ENCODE peak calls at places on chromosomes 2 and 18, in four cellular contexts. Z is endothelial cell of umbilical vein, S is MM.1S, M is astrocyte. U is an unnamed sample.

GRCh38 chr2:221361633-221362032 is 210.5 kb downstream of the EPHA4 start:
- DNase-seq in Z (no peak), S (no peak), M (no peak), U (no peak)

GRCh38 chr2:60439219-60439974 is 114.1 kb downstream of the BCL11A start:
- DNase-seq in Z (no peak), S (peak; percentile 35), M (no peak), U (no peak)

GRCh38 chr2:25585189-25585588 is 88.2 kb downstream of the DTNB start:
- DNase-seq in Z (no peak), S (no peak), M (no peak), U (no peak)

GRCh38 chr2:101115664-101116063 is 35.5 kb downstream of the TBC1D8 start:
- DNase-seq in Z (no peak), S (no peak), M (no peak), U (no peak)

GRCh38 chr2:120701096-120701860 is 34.4 kb upstream of the GLI2 start:
- DNase-seq in Z (no peak), S (no peak), M (no peak), U (no peak)

GRCh38 chr18:21260621-21261020 is 18.6 kb downstream of the GREB1L start:
- DNase-seq in Z (no peak), S (no peak), M (no peak), U (no peak)

GRCh38 chr2:239805043-239805329 is 220.2 kb downstream of the NDUFA10 start:
- DNase-seq in Z (no peak), S (no peak), M (no peak), U (no peak)

GRCh38 chr2:154992826-154993225 is 294.3 kb downstream of the KCNJ3 start:
- DNase-seq in Z (peak; percentile 72), S (no peak), M (no peak), U (no peak)

GRCh38 chr18:9683418-9684396 is 24.4 kb upstream of the RAB31 start:
- DNase-seq in Z (peak; percentile 68), S (no peak), M (peak; percentile 63), U (peak; percentile 89)

GRCh38 chr2:149456285-149456684 is 125.9 kb downstream of the LYPD6 start:
- DNase-seq in Z (no peak), S (no peak), M (no peak), U (peak; percentile 5)

GRCh38 chr2:212665948-212666347 is 127.3 kb upstream of the ERBB4 start:
- DNase-seq in Z (no peak), S (no peak), M (no peak), U (peak; percentile 8)

GRCh38 chr2:70921031-70921430 is 14.7 kb upstream of the ATP6V1B1 start:
- DNase-seq in Z (no peak), S (no peak), M (no peak), U (no peak)

GRCh38 chr2:9310390-9310789 is 103.8 kb downstream of the ASAP2 start:
- DNase-seq in Z (peak; percentile 71), S (no peak), M (peak; percentile 93), U (peak; percentile 81)

GRCh38 chr18:22347624-22348511 is 69.8 kb downstream of the CTAGE1 start:
- DNase-seq in Z (peak; percentile 63), S (no peak), M (no peak), U (no peak)
- TF ChIP-seq EZH2 in Z (no peak), S (no peak), M (no peak), U (no peak)

GRCh38 chr2:38691994-38692393 is 26.1 kb downstream of the GALM start:
- DNase-seq in Z (no peak), S (no peak), M (no peak), U (peak; percentile 43)

GRCh38 chr2:38697116-38697840 is 31.4 kb downstream of the GALM start:
- DNase-seq in Z (no peak), S (no peak), M (no peak), U (no peak)

GRCh38 chr2:38698604-38699003 is 32.7 kb downstream of the GALM start:
- DNase-seq in Z (no peak), S (no peak), M (no peak), U (no peak)

GRCh38 chr2:38690499-38691420 is 24.8 kb downstream of the GALM start:
- DNase-seq in Z (peak; percentile 87), S (no peak), M (peak; percentile 96), U (peak; percentile 96)

GRCh38 chr2:38692636-38693318 is 26.9 kb downstream of the GALM start:
- DNase-seq in Z (no peak), S (no peak), M (no peak), U (peak; percentile 89)
- H3K27ac ChIP-seq in Z (no peak overlapping the region), S (no peak overlapping the region), M (no peak overlapping the region), U (peak overlapping the region; percentile 96)

GRCh38 chr2:105393373-105394055 is 5.3 kb downstream of the FHL2 start:
- DNase-seq in Z (peak; percentile 99), S (no peak), M (peak; percentile 97), U (no peak)

GRCh38 chr2:105397025-105397722 is 1.7 kb downstream of the FHL2 start:
- DNase-seq in Z (peak; percentile 52), S (no peak), M (no peak), U (peak; percentile 57)

GRCh38 chr2:105395691-105396090 is 3.2 kb downstream of the FHL2 start:
- DNase-seq in Z (no peak), S (no peak), M (no peak), U (no peak)

GRCh38 chr2:105396254-105397024 is 2.4 kb downstream of the FHL2 start:
- DNase-seq in Z (peak; percentile 90), S (no peak), M (peak; percentile 95), U (peak; percentile 100)

GRCh38 chr2:105394951-105395611 is 3.8 kb downstream of the FHL2 start:
- DNase-seq in Z (peak; percentile 79), S (no peak), M (peak; percentile 67), U (no peak)
- H3K9ac ChIP-seq in Z (peak overlapping the region; percentile 100), S (no peak overlapping the region), M (peak overlapping the region; percentile 100), U (no peak overlapping the region)

DNA sequence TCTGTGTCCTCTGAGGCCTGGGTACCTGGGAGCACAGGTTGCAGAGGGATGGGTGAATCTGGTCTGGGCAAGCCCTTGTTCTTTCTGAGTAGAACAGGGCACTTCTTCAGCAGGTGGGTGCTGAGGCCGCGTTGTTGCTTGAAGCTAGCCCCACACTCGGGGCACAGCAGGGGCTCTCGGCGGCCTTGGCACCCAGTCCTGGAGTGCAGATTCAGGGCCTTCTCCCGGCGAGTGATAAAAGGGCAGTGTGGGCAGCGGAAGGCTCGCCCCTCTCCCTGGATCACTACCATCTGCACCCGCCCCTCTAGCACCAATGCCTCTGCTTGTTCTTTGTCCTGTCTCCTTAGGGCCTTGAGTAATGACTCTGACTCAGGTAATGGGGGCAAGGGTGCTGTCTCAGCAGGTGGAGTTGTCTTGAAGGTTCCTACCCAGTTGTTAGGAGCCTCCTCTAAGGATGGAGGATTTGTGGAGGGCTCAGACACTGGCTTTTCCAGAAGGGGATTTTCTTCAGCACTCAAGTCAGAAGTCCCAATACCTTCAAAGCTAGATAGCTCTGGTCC is 15.6 kb downstream of the ZNF142 start:
- DNase-seq in Z (no peak), S (no peak), M (no peak), U (peak; percentile 29)
- TF ChIP-seq EZH2 in Z (no peak), S (no peak), M (no peak), U (no peak)

U was measured in PC-3.